ENCODE peak calls at places on chromosomes 16 and 17, in ten cellular contexts. Z is progenitor cell of endocrine pancreas, M is GM23248, O is Calu3, V is myocyte, R is Caki2, Q is AG04450, P is colonic mucosa, E is NCI-H460, W is left ventricle myocardium inferior. T is an unnamed sample.

GRCh38 chr17:83182620-83183063 is 103.2 kb downstream of the METRNL start:
- DNase-seq in Z (no peak), M (peak; percentile 34), O (no peak), V (no peak), R (no peak), Q (no peak), P (peak; percentile 25), E (no peak), W (no peak), T (no peak)

GRCh38 chr16:22962905-22963304 is 148.9 kb downstream of the HS3ST2 start:
- DNase-seq in Z (no peak), M (no peak), O (no peak), V (no peak), R (no peak), Q (no peak), P (no peak), E (no peak), W (no peak), T (no peak)

GRCh38 chr17:46771601-46772012 is 46.9 kb downstream of the WNT3 start:
- DNase-seq in Z (no peak), M (peak; percentile 58), O (peak; percentile 61), V (no peak), R (no peak), Q (no peak), P (no peak), E (no peak), W (no peak), T (no peak)

GRCh38 chr17:27038676-27039075 is 255.2 kb upstream of the WSB1 start:
- DNase-seq in Z (no peak), M (no peak), O (no peak), V (no peak), R (no peak), Q (no peak), P (no peak), E (no peak), W (no peak), T (no peak)

GRCh38 chr17:44850612-44851011 is 2.9 kb downstream of the HIGD1B start:
- DNase-seq in Z (no peak), M (no peak), O (no peak), V (no peak), R (no peak), Q (no peak), P (no peak), E (no peak), W (peak; percentile 55), T (no peak)

GRCh38 chr16:12092347-12092882 is 115.9 kb downstream of the SNX29 start:
- DNase-seq in Z (no peak), M (peak; percentile 77), O (no peak), V (peak; percentile 96), R (peak; percentile 53), Q (peak; percentile 79), P (no peak), E (no peak), W (no peak), T (peak; percentile 94)

GRCh38 chr17:40818343-40818732 is 4.1 kb downstream of the KRT10 start:
- DNase-seq in Z (no peak), M (peak; percentile 29), O (no peak), V (no peak), R (no peak), Q (no peak), P (no peak), E (no peak), W (no peak), T (no peak)

GRCh38 chr17:75005291-75005690 is 7.2 kb upstream of the MRPL58 start:
- DNase-seq in Z (no peak), M (no peak), O (no peak), V (no peak), R (no peak), Q (no peak), P (no peak), E (no peak), W (no peak), T (no peak)

GRCh38 chr16:2769675-2770056 is 7.4 kb downstream of the ELOB start:
- DNase-seq in Z (no peak), M (peak; percentile 52), O (peak; percentile 34), V (peak; percentile 62), R (no peak), Q (no peak), P (peak; percentile 90), E (no peak), W (no peak), T (peak; percentile 92)

GRCh38 chr17:13337864-13338371 is 263.8 kb downstream of the HS3ST3A1 start:
- DNase-seq in Z (no peak), M (peak; percentile 84), O (peak; percentile 1), V (peak; percentile 81), R (peak; percentile 59), Q (peak; percentile 43), P (peak; percentile 31), E (peak; percentile 45), W (no peak), T (peak; percentile 78)

GRCh38 chr16:12062343-12063003 is 85.9 kb downstream of the SNX29 start:
- DNase-seq in Z (no peak), M (peak; percentile 99), O (peak; percentile 27), V (peak; percentile 88), R (peak; percentile 83), Q (peak; percentile 43), P (peak; percentile 49), E (peak; percentile 25), W (peak; percentile 75), T (peak; percentile 94)

GRCh38 chr17:52841971-52842370 is 683.5 kb upstream of the CA10 start:
- DNase-seq in Z (no peak), M (no peak), O (no peak), V (no peak), R (no peak), Q (no peak), P (no peak), E (no peak), W (no peak), T (no peak)

GRCh38 chr17:27917000-27917399 is 23.8 kb upstream of the LYRM9 start:
- DNase-seq in Z (no peak), M (no peak), O (no peak), V (no peak), R (no peak), Q (no peak), P (no peak), E (no peak), W (no peak), T (no peak)

GRCh38 chr16:85542548-85542927 is 70.6 kb upstream of the GSE1 start:
- DNase-seq in Z (no peak), M (peak; percentile 18), O (no peak), V (peak; percentile 70), R (no peak), Q (no peak), P (no peak), E (no peak), W (no peak), T (no peak)

GRCh38 chr17:3848229-3848628 is 2.2 kb upstream of the NCBP3 start:
- DNase-seq in Z (no peak), M (no peak), O (no peak), V (no peak), R (no peak), Q (no peak), P (no peak), E (no peak), W (no peak), T (no peak)

GRCh38 chr17:79621151-79621940 is 10.5 kb upstream of the RBFOX3 start:
- DNase-seq in Z (no peak), M (no peak), O (no peak), V (peak; percentile 5), R (no peak), Q (no peak), P (no peak), E (no peak), W (peak; percentile 4), T (no peak)

GRCh38 chr17:38464723-38465419 is 36.6 kb downstream of the ARHGAP23 start:
- DNase-seq in Z (no peak), M (peak; percentile 98), O (peak; percentile 94), V (peak; percentile 97), R (peak; percentile 87), Q (peak; percentile 83), P (peak; percentile 54), E (peak; percentile 78), W (peak; percentile 84), T (peak; percentile 88)

GRCh38 chr17:391850-392249 is 39.2 kb upstream of the RPH3AL start:
- DNase-seq in Z (no peak), M (no peak), O (no peak), V (no peak), R (no peak), Q (no peak), P (no peak), E (no peak), W (no peak), T (no peak)

GRCh38 chr16:70349783-70350182 is 3.1 kb downstream of the DDX19A start:
- DNase-seq in Z (no peak), M (no peak), O (no peak), V (no peak), R (no peak), Q (no peak), P (no peak), E (no peak), W (no peak), T (no peak)

GRCh38 chr16:68229431-68230175 is 6.3 kb downstream of the ESRP2 start:
- DNase-seq in Z (peak; percentile 34), M (peak; percentile 86), O (peak; percentile 63), V (peak; percentile 84), R (peak; percentile 51), Q (peak; percentile 29), P (no peak), E (peak; percentile 73), W (no peak), T (peak; percentile 71)

GRCh38 chr16:85360323-85361277 is 248.3 kb upstream of the CIBAR2 start:
- DNase-seq in Z (no peak), M (no peak), O (peak; percentile 55), V (peak; percentile 92), R (no peak), Q (no peak), P (peak; percentile 86), E (no peak), W (no peak), T (peak; percentile 83)

T was measured in LHCN-M2.